ENCODE peak calls at places on chromosome 13, in ten cellular contexts. Q is Ammon's horn; S is posterior cingulate gyrus; R is stimulated activated CD4-positive, alpha-beta T cell treated with anti-CD3 and anti-CD28 coated beads, TNF-alpha, amount 100 ng/mL, for 4 hours; N is spleen; C is activated effector memory CD4-positive, alpha-beta T cell treated with anti-CD3 and anti-CD28 coated beads, Interleukin-2, amount 50 U/mL, for 16 hours; P is kidney; L is endothelial cell; K is DMS 273 treated with DMSO at 0.1 percent for 48 hours; Y is lower lobe of right lung. I is an unnamed sample.
A peak's percentile ranks its signal among the peaks of the same experiment; 100 is the strongest.

GRCh38 chr13:81017525-81018152 is 676.7 kb upstream of the SPRY2 start:
- DNase-seq in Q (peak; percentile 75), S (no peak), R (no peak), N (no peak), C (no peak), P (no peak), L (no peak), K (peak; percentile 11), Y (no peak), I (peak; percentile 54)

GRCh38 chr13:77928909-77929308 is 10.3 kb upstream of the EDNRB start:
- DNase-seq in Q (no peak), S (no peak), R (no peak), N (no peak), C (no peak), P (no peak), L (no peak), K (no peak), Y (no peak), I (no peak)

GRCh38 chr13:109256866-109257760 is 529.3 kb downstream of the IRS2 start:
- DNase-seq in Q (no peak), S (no peak), R (no peak), N (no peak), C (no peak), P (no peak), L (no peak), K (no peak), Y (no peak), I (peak; percentile 97)

GRCh38 chr13:113785051-113786010 is 26.3 kb downstream of the TMEM255B start:
- DNase-seq in Q (no peak), S (no peak), R (no peak), N (peak; percentile 39), C (peak; percentile 22), P (no peak), L (no peak), K (no peak), Y (no peak), I (peak; percentile 99)

GRCh38 chr13:35891973-35892441 is 239.2 kb downstream of the DCLK1 start:
- DNase-seq in Q (no peak), S (no peak), R (no peak), N (no peak), C (no peak), P (no peak), L (no peak), K (no peak), Y (no peak), I (peak; percentile 57)

GRCh38 chr13:30126903-30127428 is 180.4 kb downstream of the KATNAL1 start:
- DNase-seq in Q (no peak), S (no peak), R (no peak), N (no peak), C (no peak), P (no peak), L (no peak), K (no peak), Y (no peak), I (no peak)

GRCh38 chr13:109389892-109390345 is 396.5 kb downstream of the IRS2 start:
- DNase-seq in Q (no peak), S (no peak), R (no peak), N (no peak), C (no peak), P (no peak), L (no peak), K (no peak), Y (no peak), I (no peak)

GRCh38 chr13:64798422-64798821 is 2431.7 kb downstream of the PCDH9 start:
- DNase-seq in Q (no peak), S (no peak), R (no peak), N (no peak), C (no peak), P (no peak), L (no peak), K (no peak), Y (no peak), I (no peak)

GRCh38 chr13:59304596-59304995 is 859.1 kb downstream of the DIAPH3 start:
- DNase-seq in Q (no peak), S (no peak), R (no peak), N (no peak), C (no peak), P (no peak), L (no peak), K (no peak), Y (no peak), I (no peak)

GRCh38 chr13:111589321-111589720 is 268.9 kb downstream of the TEX29 start:
- DNase-seq in Q (no peak), S (no peak), R (no peak), N (peak; percentile 40), C (no peak), P (no peak), L (no peak), K (no peak), Y (no peak), I (no peak)